ENCODE peak calls at places on chromosomes 2 and 18, in eight cellular contexts. One of them, this sample, is unnamed.

GRCh38 chr2:118050386-118050785 is 36.5 kb upstream of the CCDC93 start:
- DNase-seq in A549: no peak
- DNase-seq in tibial artery: no peak
- DNase-seq in CD4-positive, alpha-beta T cell: no peak
- DNase-seq in chondrocyte: no peak
- DNase-seq in heart left ventricle: no peak
- DNase-seq in tibial nerve: no peak
- DNase-seq in dorsolateral prefrontal cortex: no peak
- DNase-seq in this sample: no peak

GRCh38 chr2:4674007-4674406 is 970.6 kb downstream of the DCDC2C start:
- DNase-seq in A549: no peak
- DNase-seq in tibial artery: no peak
- DNase-seq in CD4-positive, alpha-beta T cell: no peak
- DNase-seq in chondrocyte: no peak
- DNase-seq in heart left ventricle: no peak
- DNase-seq in tibial nerve: no peak
- DNase-seq in dorsolateral prefrontal cortex: no peak
- DNase-seq in this sample: no peak

GRCh38 chr2:137952586-137953129 is 11.6 kb upstream of the HNMT start:
- DNase-seq in A549: no peak
- DNase-seq in tibial artery: no peak
- DNase-seq in CD4-positive, alpha-beta T cell: no peak
- DNase-seq in chondrocyte: no peak
- DNase-seq in heart left ventricle: no peak
- DNase-seq in tibial nerve: no peak
- DNase-seq in dorsolateral prefrontal cortex: no peak
- DNase-seq in this sample: no peak

GRCh38 chr2:33212151-33212550 is 264.3 kb upstream of the RASGRP3 start:
- DNase-seq in A549: peak
- DNase-seq in tibial artery: peak
- DNase-seq in CD4-positive, alpha-beta T cell: no peak
- DNase-seq in chondrocyte: no peak
- DNase-seq in heart left ventricle: no peak
- DNase-seq in tibial nerve: no peak
- DNase-seq in dorsolateral prefrontal cortex: no peak
- DNase-seq in this sample: no peak

GRCh38 chr2:120937736-120938131 is 202.1 kb downstream of the GLI2 start:
- DNase-seq in A549: no peak
- DNase-seq in tibial artery: no peak
- DNase-seq in CD4-positive, alpha-beta T cell: no peak
- DNase-seq in chondrocyte: no peak
- DNase-seq in heart left ventricle: no peak
- DNase-seq in tibial nerve: no peak
- DNase-seq in dorsolateral prefrontal cortex: no peak
- DNase-seq in this sample: no peak

GRCh38 chr2:191376981-191377629 is 131.9 kb downstream of the MYO1B start:
- DNase-seq in A549: peak
- DNase-seq in tibial artery: peak
- DNase-seq in CD4-positive, alpha-beta T cell: no peak
- DNase-seq in chondrocyte: no peak
- DNase-seq in heart left ventricle: peak
- DNase-seq in tibial nerve: peak
- DNase-seq in dorsolateral prefrontal cortex: peak
- DNase-seq in this sample: no peak

GRCh38 chr18:62827397-62827796 is 112.1 kb downstream of the PHLPP1 start:
- DNase-seq in A549: no peak
- DNase-seq in tibial artery: no peak
- DNase-seq in CD4-positive, alpha-beta T cell: no peak
- DNase-seq in chondrocyte: no peak
- DNase-seq in heart left ventricle: no peak
- DNase-seq in tibial nerve: no peak
- DNase-seq in dorsolateral prefrontal cortex: no peak
- DNase-seq in this sample: no peak

GRCh38 chr2:28438532-28439063 is 45.9 kb downstream of the FOSL2 start:
- DNase-seq in A549: no peak
- DNase-seq in tibial artery: no peak
- DNase-seq in CD4-positive, alpha-beta T cell: no peak
- DNase-seq in chondrocyte: no peak
- DNase-seq in heart left ventricle: no peak
- DNase-seq in tibial nerve: no peak
- DNase-seq in dorsolateral prefrontal cortex: no peak
- DNase-seq in this sample: no peak

GRCh38 chr2:220057922-220058321 is 430.5 kb downstream of the SLC4A3 start:
- DNase-seq in A549: no peak
- DNase-seq in tibial artery: no peak
- DNase-seq in CD4-positive, alpha-beta T cell: no peak
- DNase-seq in chondrocyte: no peak
- DNase-seq in heart left ventricle: no peak
- DNase-seq in tibial nerve: no peak
- DNase-seq in dorsolateral prefrontal cortex: no peak
- DNase-seq in this sample: no peak

GRCh38 chr2:220051716-220052115 is 424.3 kb downstream of the SLC4A3 start:
- DNase-seq in A549: no peak
- DNase-seq in tibial artery: no peak
- DNase-seq in CD4-positive, alpha-beta T cell: no peak
- DNase-seq in chondrocyte: no peak
- DNase-seq in heart left ventricle: no peak
- DNase-seq in tibial nerve: no peak
- DNase-seq in dorsolateral prefrontal cortex: peak
- DNase-seq in this sample: no peak

DNA sequence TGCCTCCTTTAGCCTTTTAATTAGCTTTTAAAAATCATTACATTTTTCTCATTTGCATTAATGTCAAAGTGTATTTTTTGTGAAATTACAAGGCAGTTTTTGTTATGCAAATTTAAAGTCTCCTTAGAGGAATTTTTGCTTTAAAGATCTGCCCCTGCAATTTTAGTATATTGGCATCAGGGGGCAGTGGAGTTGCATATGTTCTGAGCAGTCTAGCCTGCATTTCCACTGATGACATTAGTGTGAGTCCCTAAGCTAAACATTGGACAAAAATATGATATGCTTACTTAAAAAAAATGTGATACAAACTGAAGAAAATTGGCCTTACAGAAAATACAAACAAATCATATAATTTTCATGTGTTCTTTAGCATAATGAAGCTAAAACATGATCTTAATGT is 426.5 kb downstream of the SLC4A3 start:
- DNase-seq in A549: no peak
- DNase-seq in tibial artery: no peak
- DNase-seq in CD4-positive, alpha-beta T cell: no peak
- DNase-seq in chondrocyte: no peak
- DNase-seq in heart left ventricle: no peak
- DNase-seq in tibial nerve: no peak
- DNase-seq in dorsolateral prefrontal cortex: no peak
- DNase-seq in this sample: no peak
- TF ChIP-seq CTCF in A549: peak
- TF ChIP-seq CTCF in tibial artery: no peak
- TF ChIP-seq CTCF in CD4-positive, alpha-beta T cell: no peak
- TF ChIP-seq CTCF in chondrocyte: peak
- TF ChIP-seq CTCF in heart left ventricle: no peak
- TF ChIP-seq CTCF in tibial nerve: no peak
- TF ChIP-seq CTCF in dorsolateral prefrontal cortex: no peak
- TF ChIP-seq CTCF in this sample: peak

GRCh38 chr18:43663159-43663558 is 385.9 kb upstream of the SYT4 start:
- DNase-seq in A549: no peak
- DNase-seq in tibial artery: no peak
- DNase-seq in CD4-positive, alpha-beta T cell: no peak
- DNase-seq in chondrocyte: no peak
- DNase-seq in heart left ventricle: no peak
- DNase-seq in tibial nerve: no peak
- DNase-seq in dorsolateral prefrontal cortex: no peak
- DNase-seq in this sample: no peak

GRCh38 chr18:43665239-43665788 is 388.0 kb upstream of the SYT4 start:
- DNase-seq in A549: no peak
- DNase-seq in tibial artery: no peak
- DNase-seq in CD4-positive, alpha-beta T cell: no peak
- DNase-seq in chondrocyte: no peak
- DNase-seq in heart left ventricle: no peak
- DNase-seq in tibial nerve: no peak
- DNase-seq in dorsolateral prefrontal cortex: no peak
- DNase-seq in this sample: no peak

GRCh38 chr18:43664487-43665008 is 387.3 kb upstream of the SYT4 start:
- DNase-seq in A549: no peak
- DNase-seq in tibial artery: no peak
- DNase-seq in CD4-positive, alpha-beta T cell: no peak
- DNase-seq in chondrocyte: no peak
- DNase-seq in heart left ventricle: no peak
- DNase-seq in tibial nerve: no peak
- DNase-seq in dorsolateral prefrontal cortex: no peak
- DNase-seq in this sample: no peak

GRCh38 chr18:43662657-43663056 is 385.4 kb upstream of the SYT4 start:
- DNase-seq in A549: no peak
- DNase-seq in tibial artery: no peak
- DNase-seq in CD4-positive, alpha-beta T cell: no peak
- DNase-seq in chondrocyte: no peak
- DNase-seq in heart left ventricle: no peak
- DNase-seq in tibial nerve: no peak
- DNase-seq in dorsolateral prefrontal cortex: no peak
- DNase-seq in this sample: no peak

DNA sequence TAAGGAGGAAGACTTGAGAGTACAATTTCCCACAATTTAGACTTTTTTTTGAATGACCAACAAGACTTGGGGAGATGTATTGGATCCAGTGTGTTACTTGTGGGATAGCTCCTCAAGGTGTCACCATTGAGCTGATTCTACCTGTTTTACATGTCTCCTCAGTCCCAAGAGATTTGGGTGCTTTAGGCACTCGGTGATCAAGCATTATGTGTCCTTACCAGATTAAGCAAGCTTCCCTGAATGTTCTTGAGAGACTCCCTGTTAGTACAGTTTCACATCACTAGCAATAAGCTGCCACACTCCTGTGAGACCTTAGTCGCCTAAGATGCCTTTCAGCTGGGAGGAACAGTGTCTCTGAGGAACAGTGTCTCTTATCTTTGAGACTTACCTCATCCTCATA is 384.3 kb upstream of the SYT4 start:
- DNase-seq in A549: no peak
- DNase-seq in tibial artery: no peak
- DNase-seq in CD4-positive, alpha-beta T cell: no peak
- DNase-seq in chondrocyte: no peak
- DNase-seq in heart left ventricle: no peak
- DNase-seq in tibial nerve: no peak
- DNase-seq in dorsolateral prefrontal cortex: no peak
- DNase-seq in this sample: no peak
- TF ChIP-seq CTCF in A549: no peak
- TF ChIP-seq CTCF in tibial artery: no peak
- TF ChIP-seq CTCF in CD4-positive, alpha-beta T cell: no peak
- TF ChIP-seq CTCF in chondrocyte: peak
- TF ChIP-seq CTCF in heart left ventricle: peak
- TF ChIP-seq CTCF in tibial nerve: no peak
- TF ChIP-seq CTCF in dorsolateral prefrontal cortex: no peak
- TF ChIP-seq CTCF in this sample: peak

DNA sequence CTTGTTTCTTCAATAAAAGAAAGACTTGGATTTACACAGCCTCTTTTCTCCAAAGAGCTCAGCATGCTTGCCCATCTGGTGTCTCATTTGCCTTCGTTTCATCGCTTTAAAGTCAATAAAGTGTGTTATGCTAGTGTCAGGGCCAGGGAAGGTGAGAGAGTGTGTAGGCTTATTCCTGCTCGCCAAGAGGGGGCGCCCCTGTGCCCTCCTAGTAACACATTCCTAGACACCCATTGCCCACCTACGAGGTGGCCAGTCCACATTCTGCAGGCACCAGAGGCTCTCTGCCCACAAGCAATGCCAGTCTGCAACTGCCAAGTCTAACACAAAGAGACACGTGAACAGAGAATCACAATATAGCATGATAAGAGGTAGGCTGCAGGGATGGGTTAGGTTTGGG is 39.4 kb upstream of the DAPL1 start:
- DNase-seq in A549: no peak
- DNase-seq in tibial artery: no peak
- DNase-seq in CD4-positive, alpha-beta T cell: no peak
- DNase-seq in chondrocyte: no peak
- DNase-seq in heart left ventricle: no peak
- DNase-seq in tibial nerve: no peak
- DNase-seq in dorsolateral prefrontal cortex: no peak
- DNase-seq in this sample: no peak
- TF ChIP-seq CTCF in A549: peak
- TF ChIP-seq CTCF in tibial artery: no peak
- TF ChIP-seq CTCF in CD4-positive, alpha-beta T cell: no peak
- TF ChIP-seq CTCF in chondrocyte: peak
- TF ChIP-seq CTCF in heart left ventricle: no peak
- TF ChIP-seq CTCF in tibial nerve: no peak
- TF ChIP-seq CTCF in dorsolateral prefrontal cortex: no peak
- TF ChIP-seq CTCF in this sample: peak

GRCh38 chr2:102266204-102266603 is 45.2 kb upstream of the IL1RL1 start:
- DNase-seq in A549: no peak
- DNase-seq in tibial artery: no peak
- DNase-seq in CD4-positive, alpha-beta T cell: no peak
- DNase-seq in chondrocyte: no peak
- DNase-seq in heart left ventricle: no peak
- DNase-seq in tibial nerve: no peak
- DNase-seq in dorsolateral prefrontal cortex: no peak
- DNase-seq in this sample: no peak
- TF ChIP-seq CTCF in A549: no peak
- TF ChIP-seq CTCF in tibial artery: no peak
- TF ChIP-seq CTCF in CD4-positive, alpha-beta T cell: no peak
- TF ChIP-seq CTCF in chondrocyte: no peak
- TF ChIP-seq CTCF in heart left ventricle: no peak
- TF ChIP-seq CTCF in tibial nerve: no peak
- TF ChIP-seq CTCF in dorsolateral prefrontal cortex: no peak
- TF ChIP-seq CTCF in this sample: no peak

DNA sequence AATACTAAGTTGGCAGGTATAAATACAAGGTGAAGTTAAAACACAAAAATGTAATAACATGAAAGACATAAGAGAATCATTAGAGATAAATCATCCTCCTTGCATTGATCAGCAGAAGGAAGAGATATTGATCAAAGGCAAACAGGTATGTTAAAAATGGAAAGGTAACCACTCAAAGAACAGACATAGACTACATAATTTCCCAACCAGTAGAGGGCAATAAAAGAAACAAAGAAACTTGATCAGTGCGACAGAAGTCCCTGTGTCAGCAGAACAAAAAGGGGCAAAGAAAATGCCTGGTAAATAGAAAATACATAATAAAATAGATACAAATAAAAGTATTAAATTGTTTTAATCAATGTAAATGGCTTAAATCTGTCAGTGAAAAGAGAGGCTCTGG is 53.6 kb downstream of the FAM228A start:
- DNase-seq in A549: peak
- DNase-seq in tibial artery: no peak
- DNase-seq in CD4-positive, alpha-beta T cell: no peak
- DNase-seq in chondrocyte: no peak
- DNase-seq in heart left ventricle: no peak
- DNase-seq in tibial nerve: no peak
- DNase-seq in dorsolateral prefrontal cortex: no peak
- DNase-seq in this sample: no peak
- TF ChIP-seq CTCF in A549: peak
- TF ChIP-seq CTCF in tibial artery: peak
- TF ChIP-seq CTCF in CD4-positive, alpha-beta T cell: no peak
- TF ChIP-seq CTCF in chondrocyte: peak
- TF ChIP-seq CTCF in heart left ventricle: peak
- TF ChIP-seq CTCF in tibial nerve: no peak
- TF ChIP-seq CTCF in dorsolateral prefrontal cortex: peak
- TF ChIP-seq CTCF in this sample: peak

GRCh38 chr2:70087703-70088507 is 628 bp downstream of the PCBP1 start:
- DNase-seq in A549: peak
- DNase-seq in tibial artery: no peak
- DNase-seq in CD4-positive, alpha-beta T cell: peak
- DNase-seq in chondrocyte: peak
- DNase-seq in heart left ventricle: peak
- DNase-seq in tibial nerve: peak
- DNase-seq in dorsolateral prefrontal cortex: peak
- DNase-seq in this sample: peak
- TF ChIP-seq CTCF in A549: no peak
- TF ChIP-seq CTCF in tibial artery: no peak
- TF ChIP-seq CTCF in CD4-positive, alpha-beta T cell: no peak
- TF ChIP-seq CTCF in chondrocyte: peak
- TF ChIP-seq CTCF in heart left ventricle: no peak
- TF ChIP-seq CTCF in tibial nerve: no peak
- TF ChIP-seq CTCF in dorsolateral prefrontal cortex: no peak
- TF ChIP-seq CTCF in this sample: no peak